ENCODE peak calls at places on chromosomes 6 and 20, in six cellular contexts. S is hippocampal formation, J is amygdala, P is HTR-8/SVneo, T is psoas muscle, L is non-pigmented ciliary epithelial cell. R is an unnamed sample.

GRCh38 chr6:42928748-42929087 is 562 bp upstream of the CNPY3 start:
- DNase-seq in J (no peak), L (peak), T (no peak), S (peak), P (peak), R (no peak)

GRCh38 chr6:88472731-88473130 is 306.6 kb upstream of the CNR1 start:
- DNase-seq in J (no peak), P (no peak), T (no peak), S (no peak), L (no peak), R (no peak)

GRCh38 chr6:15399651-15400470 is 154.0 kb downstream of the JARID2 start:
- DNase-seq in L (peak), T (peak), J (peak), P (peak), S (peak), R (peak)

GRCh38 chr6:4884646-4885427 is 108.6 kb downstream of the CDYL start:
- DNase-seq in S (no peak), L (no peak), J (no peak), T (no peak), P (no peak), R (no peak)

GRCh38 chr6:35357671-35358070 is 15.3 kb downstream of the PPARD start:
- DNase-seq in S (no peak), J (no peak), L (no peak), P (no peak), T (no peak), R (no peak)

GRCh38 chr20:36447101-36447500 is 94.2 kb upstream of the MYL9 start:
- DNase-seq in S (no peak), L (no peak), P (no peak), J (no peak), T (no peak), R (no peak)

GRCh38 chr6:141451508-141452353 is 681.0 kb upstream of the GJE1 start:
- DNase-seq in J (no peak), P (no peak), T (no peak), S (no peak), L (peak), R (no peak)

GRCh38 chr6:166420351-166420750 is 37.6 kb upstream of the MPC1 start:
- DNase-seq in J (peak), S (peak), T (no peak), P (peak), L (peak), R (no peak)

GRCh38 chr6:39892490-39893129 is 41.7 kb downstream of the MOCS1 start:
- DNase-seq in L (peak), P (peak), T (peak), S (peak), J (peak), R (peak)

GRCh38 chr6:45278367-45278766 is 49.8 kb upstream of the RUNX2 start:
- DNase-seq in J (no peak), L (no peak), S (no peak), T (no peak), P (no peak), R (no peak)

GRCh38 chr6:50849781-50850180 is 31.1 kb downstream of the TFAP2B start:
- DNase-seq in S (no peak), L (no peak), P (no peak), T (no peak), J (no peak), R (no peak)

GRCh38 chr6:90545450-90545849 is 41.4 kb downstream of the MAP3K7 start:
- DNase-seq in S (no peak), P (no peak), J (no peak), L (no peak), T (no peak), R (no peak)

GRCh38 chr20:44402391-44403193 is 47.1 kb downstream of the HNF4A start:
- DNase-seq in P (no peak), J (no peak), S (no peak), T (no peak), L (no peak), R (no peak)

GRCh38 chr20:56995635-56996075 is 270.8 kb downstream of the BMP7 start:
- DNase-seq in J (no peak), P (peak), L (no peak), S (no peak), T (no peak), R (no peak)

GRCh38 chr6:45626087-45626891 is 248.6 kb upstream of the SUPT3H start:
- DNase-seq in L (peak), J (no peak), S (no peak), P (peak), T (no peak), R (no peak)

GRCh38 chr6:13229205-13230085 is 98.9 kb downstream of the TBC1D7 start:
- DNase-seq in S (no peak), P (no peak), J (no peak), L (no peak), T (no peak), R (no peak)

GRCh38 chr20:39960522-39961420 is 728.3 kb downstream of the MAFB start:
- DNase-seq in S (no peak), T (peak), P (no peak), J (no peak), L (no peak), R (no peak)

GRCh38 chr6:67639161-67639560 is 995.9 kb upstream of the ADGRB3 start:
- DNase-seq in P (no peak), S (no peak), J (no peak), T (no peak), L (no peak), R (no peak)

GRCh38 chr6:148389086-148389485 is 46.4 kb downstream of the SASH1 start:
- DNase-seq in L (no peak), S (no peak), J (no peak), T (no peak), P (no peak), R (no peak)

GRCh38 chr20:23350855-23351838 is 556 bp downstream of the NXT1 start:
- DNase-seq in S (no peak), T (peak), L (no peak), J (peak), P (peak), R (no peak)

R was measured in anterior cingulate cortex.